ENCODE peak calls at places on chromosomes 3 and 15, in ten cellular contexts. P, J, T, B, L, R, U, D, O and H are unnamed samples. For H3K4me1, the result is how much of the 10 kb centered on the place peaks cover.

GRCh38 chr15:32877620-32878019 is 159.8 kb downstream of the GREM1 start:
- DNase-seq in T (no peak), D (no peak), O (no peak), R (no peak), P (no peak), B (peak), L (no peak), J (no peak), U (no peak), H (no peak)

GRCh38 chr15:100787567-100787941 is 92.1 kb upstream of the ALDH1A3 start:
- DNase-seq in J (no peak), D (no peak), O (no peak), L (no peak), P (no peak), T (no peak), U (no peak), R (peak), B (no peak), H (peak)

GRCh38 chr3:55491296-55491816 is 4.2 kb upstream of the WNT5A start:
- DNase-seq in D (no peak), J (peak), R (peak), L (no peak), U (peak), B (peak), T (no peak), P (no peak), O (no peak), H (no peak)

GRCh38 chr3:1693145-1693544 is 405.5 kb upstream of the CNTN4 start:
- DNase-seq in J (no peak), P (no peak), L (no peak), B (no peak), T (no peak), U (no peak), D (no peak), O (no peak), R (no peak), H (no peak)

GRCh38 chr15:76059320-76060097 is at the start of gene TMEM266:
- DNase-seq in L (no peak), D (peak), U (peak), O (no peak), R (peak), B (peak), P (peak), T (no peak), J (peak), H (peak)

GRCh38 chr3:79247367-79248103 is 520.3 kb downstream of the ROBO1 start:
- DNase-seq in O (peak), U (no peak), P (no peak), J (no peak), L (no peak), T (no peak), D (no peak), R (no peak), B (no peak), H (no peak)

GRCh38 chr3:137768361-137769320 is 4.5 kb downstream of the SOX14 start:
- DNase-seq in J (no peak), D (no peak), L (no peak), R (no peak), T (no peak), P (no peak), B (no peak), O (no peak), U (no peak), H (no peak)

GRCh38 chr3:24088782-24089181 is 143.7 kb downstream of the NR1D2 start:
- DNase-seq in T (no peak), R (no peak), L (no peak), J (no peak), P (peak), B (no peak), O (no peak), D (no peak), U (no peak), H (no peak)

GRCh38 chr3:129161860-129162271 is 1.0 kb upstream of the ISY1 start:
- DNase-seq in R (no peak), B (no peak), U (no peak), J (no peak), L (no peak), O (no peak), T (no peak), D (no peak), P (no peak), H (peak)

DNA sequence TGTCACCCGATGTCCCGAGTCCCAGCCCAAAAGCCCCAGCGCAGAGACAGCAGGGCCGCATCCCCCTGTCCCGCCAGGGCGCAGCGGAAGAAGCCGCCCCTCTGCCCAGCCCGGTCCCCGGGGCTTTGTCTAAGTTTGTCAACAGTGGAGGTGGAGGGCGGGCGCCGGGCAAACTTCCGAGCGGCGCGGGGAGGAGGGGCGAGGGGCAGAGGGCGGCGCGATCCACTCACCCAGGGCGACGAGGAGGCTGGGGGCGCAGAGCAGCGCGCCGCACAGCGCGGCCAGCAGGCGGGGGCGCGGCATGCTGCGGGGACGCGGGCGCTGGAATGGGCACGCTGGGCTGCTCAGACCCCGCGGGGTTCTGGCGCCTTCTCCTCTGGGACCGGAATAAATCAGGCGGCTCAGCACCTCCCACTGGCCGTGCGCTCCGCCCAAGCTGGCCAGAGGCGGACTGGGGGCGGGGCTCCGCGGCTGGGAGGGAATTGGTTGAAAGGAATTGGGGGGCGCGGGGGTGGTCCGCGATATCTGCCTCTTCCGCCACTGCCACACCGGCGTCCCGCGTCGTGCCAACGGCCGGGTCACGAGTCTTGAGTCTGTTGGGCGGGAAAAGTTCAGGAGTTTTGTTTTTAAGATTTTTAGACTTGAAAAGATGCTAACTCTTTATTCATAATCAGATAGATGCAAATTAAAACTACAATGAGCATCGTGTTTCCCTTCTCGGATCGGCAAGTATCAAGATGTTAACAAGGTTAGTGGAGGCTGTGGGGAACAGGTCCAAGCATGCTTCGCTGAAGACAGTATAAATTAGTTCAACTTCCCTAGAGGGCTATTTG is at the start of gene MFGE8:
- DNase-seq in P (peak), D (peak), B (peak), T (peak), J (peak), L (no peak), R (peak), O (peak), U (peak), H (peak)
- TF ChIP-seq CTCF in P (no peak), D (no peak), B (peak), T (no peak), J (no peak), L (no peak), R (no peak), O (no peak), U (no peak), H (no peak)

DNA sequence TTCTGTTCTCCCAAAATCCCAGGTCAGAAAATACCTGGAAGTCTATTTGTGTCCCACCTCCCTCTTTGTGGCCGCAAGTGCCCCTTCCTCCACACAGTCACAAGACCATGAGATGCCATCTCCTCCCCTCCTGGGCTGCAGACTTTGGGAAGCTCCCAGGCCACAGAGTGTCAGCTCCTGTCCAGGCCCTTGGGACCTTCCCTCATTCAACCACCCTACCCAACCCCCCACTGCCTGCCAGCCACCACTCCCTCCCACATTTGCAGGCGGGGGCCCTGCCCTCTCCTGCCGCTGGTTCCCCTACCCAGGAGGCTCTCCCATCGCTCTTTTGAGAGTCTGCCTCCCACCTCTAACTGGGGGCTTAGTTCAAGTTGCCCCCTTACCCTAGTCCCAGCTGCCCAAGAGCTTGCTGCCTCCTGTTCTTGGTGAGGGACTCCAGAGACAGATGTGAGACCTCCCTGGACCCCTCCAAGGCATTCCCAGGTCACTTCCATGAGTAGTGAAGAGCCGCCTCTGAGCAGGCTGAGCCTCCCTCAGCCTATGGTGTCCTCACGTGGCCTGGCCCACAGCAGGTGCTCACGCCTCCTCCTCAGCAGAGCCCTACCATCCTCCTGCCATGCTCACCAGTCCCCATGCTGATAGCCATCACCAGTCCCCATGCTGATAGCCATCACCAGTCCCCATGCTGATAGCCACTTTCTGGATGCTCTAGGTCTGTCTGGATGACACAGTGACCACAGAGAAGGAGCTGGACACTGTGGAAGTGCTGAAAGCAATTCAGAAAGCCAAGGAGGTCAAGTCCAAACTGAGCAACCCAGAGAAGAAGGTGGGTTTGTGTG is 15.9 kb upstream of the STAB1 start:
- DNase-seq in T (no peak), O (no peak), L (no peak), B (no peak), R (no peak), U (no peak), P (no peak), J (no peak), D (no peak), H (peak)
- TF ChIP-seq POLR2A in T (no peak), O (no peak), L (no peak), B (no peak), R (no peak), U (no peak), P (no peak), J (no peak), D (no peak), H (no peak)

GRCh38 chr3:50268703-50269451 is at the start of gene SEMA3B:
- DNase-seq in B (no peak), T (no peak), U (peak), P (peak), D (peak), R (peak), J (peak), O (peak), L (no peak), H (no peak)
- H3K4me1 ChIP-seq in B (under half), T (half or more), U (under half), P (half or more), D (half or more), R (half or more), J (half or more), O (half or more), L (under half), H (under half)

DNA sequence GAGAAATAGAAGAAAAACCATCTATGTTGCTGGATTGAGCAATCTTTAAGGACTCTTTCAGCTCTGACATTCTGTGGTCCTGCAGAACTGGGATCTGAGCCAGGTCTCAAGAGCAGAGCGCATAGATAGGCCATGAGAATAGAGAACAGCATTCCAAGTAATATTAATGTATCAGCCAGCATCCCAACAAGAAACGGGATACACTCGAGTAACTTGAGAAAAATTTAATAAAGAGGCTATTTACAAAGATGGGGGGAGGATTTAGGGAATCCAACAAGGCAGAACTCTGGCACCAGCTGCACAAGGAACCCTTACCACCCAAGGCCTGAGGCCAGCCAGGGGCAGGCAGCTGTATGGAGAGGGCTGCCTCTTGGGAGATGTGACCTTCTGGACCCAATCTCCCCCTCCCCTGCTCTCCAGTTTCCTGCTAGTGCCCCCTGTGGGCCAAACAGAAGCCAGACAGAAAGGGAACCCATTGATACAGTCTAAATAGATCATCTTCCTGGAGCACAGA is 8.2 kb downstream of the TMOD2 start:
- DNase-seq in U (peak), P (no peak), T (no peak), R (peak), J (peak), B (no peak), O (peak), D (peak), L (no peak), H (no peak)
- TF ChIP-seq CTCF in U (no peak), P (no peak), T (no peak), R (no peak), J (no peak), B (peak), O (no peak), D (no peak), L (no peak), H (peak)

DNA sequence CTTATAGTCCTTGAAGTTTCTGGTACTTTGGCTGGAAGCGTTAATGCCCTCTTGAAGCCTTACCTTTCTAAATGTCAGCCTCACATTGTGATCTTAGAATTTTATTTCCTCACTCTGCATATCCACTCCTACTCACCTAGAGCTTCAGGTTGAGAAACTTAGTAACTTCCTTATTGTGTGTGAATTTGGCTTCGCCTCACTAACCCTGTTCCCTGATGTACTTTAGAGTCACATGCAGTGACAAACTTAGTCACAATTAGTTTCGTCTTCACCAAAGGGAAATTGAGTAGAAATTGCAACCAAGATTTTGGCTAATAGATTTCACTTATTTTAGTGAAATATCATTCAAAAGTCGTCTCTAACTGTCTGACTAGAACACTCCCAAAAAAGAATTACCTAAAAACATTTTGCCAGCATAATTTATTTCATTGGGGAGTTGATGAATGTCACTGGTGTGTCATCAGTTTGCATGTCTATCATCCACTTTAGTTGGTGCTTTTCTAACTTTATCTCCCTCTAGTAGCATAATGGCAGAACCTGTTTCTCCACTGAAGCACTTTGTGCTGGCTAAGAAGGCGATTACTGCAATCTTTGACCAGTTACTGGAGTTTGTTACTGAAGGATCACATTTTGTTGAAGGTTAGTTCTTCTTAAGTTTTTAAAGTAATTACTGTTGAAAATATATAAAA is 960 bp downstream of the MFN1 start:
- DNase-seq in T (no peak), U (no peak), L (no peak), P (no peak), J (no peak), B (peak), D (no peak), R (no peak), O (no peak), H (no peak)
- TF ChIP-seq POLR2A in T (no peak), U (no peak), L (no peak), P (no peak), J (no peak), B (no peak), D (no peak), R (no peak), O (no peak), H (no peak)

DNA sequence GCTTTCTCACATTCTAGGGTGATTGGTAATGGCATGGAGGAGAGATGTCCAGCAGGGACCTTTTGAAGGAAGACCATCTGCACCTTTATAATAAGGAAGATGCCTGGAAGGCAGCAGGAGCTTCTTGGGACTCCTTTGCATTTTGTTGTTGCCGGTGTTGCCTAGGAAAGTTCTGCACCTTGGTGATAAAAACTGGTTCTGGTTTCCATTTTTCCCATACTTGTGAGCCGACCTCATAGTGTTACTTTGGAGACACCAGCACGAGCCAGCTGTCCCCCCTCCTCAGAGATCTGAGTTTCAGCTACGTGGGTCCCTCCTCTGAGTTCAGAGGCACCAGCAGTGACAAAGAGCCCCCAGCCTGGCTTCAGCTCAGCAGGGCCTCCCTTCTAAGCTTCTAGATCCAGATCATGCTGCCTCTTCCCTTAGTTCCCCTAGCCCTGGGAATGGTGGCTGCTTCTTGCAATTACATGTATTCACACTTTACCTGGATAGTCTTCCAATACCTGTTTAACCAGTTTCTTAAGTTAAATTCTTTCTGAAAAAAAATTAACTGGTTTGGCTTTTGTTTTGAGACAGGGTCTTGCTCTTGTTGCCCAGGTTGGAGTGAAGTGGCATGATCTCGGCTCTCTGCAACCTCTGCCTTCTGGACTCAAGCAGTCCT is 18.0 kb upstream of the FSTL1 start:
- DNase-seq in P (no peak), T (no peak), D (no peak), L (no peak), J (no peak), O (no peak), B (no peak), R (no peak), U (no peak), H (no peak)
- H3K4me1 ChIP-seq in P (under half), T (under half), D (under half), L (under half), J (under half), O (under half), B (under half), R (under half), U (under half), H (under half)

DNA sequence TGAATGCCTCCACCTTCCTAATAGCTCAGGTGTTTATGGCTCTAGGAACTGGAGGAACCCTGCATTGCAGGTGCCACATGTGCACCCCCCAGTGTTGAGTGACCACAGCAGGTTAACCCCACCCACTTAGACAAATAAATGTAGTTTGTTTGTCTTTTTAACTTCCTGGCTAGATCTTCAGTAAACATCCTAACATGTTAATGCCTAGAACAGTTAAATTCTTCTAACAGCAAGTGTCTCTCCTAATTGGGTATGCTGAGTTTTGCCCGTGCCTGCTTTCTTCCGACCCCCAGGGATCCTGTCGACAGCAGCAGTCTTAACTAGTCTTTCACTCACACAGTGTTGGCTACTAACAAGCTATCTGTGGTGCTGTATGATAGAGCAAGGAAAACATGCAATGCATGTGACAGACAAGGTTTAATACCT is 35.5 kb downstream of the SRP14 start:
- DNase-seq in U (no peak), T (no peak), O (no peak), P (no peak), J (no peak), B (no peak), L (no peak), D (no peak), R (no peak), H (no peak)
- TF ChIP-seq CTCF in U (no peak), T (no peak), O (no peak), P (no peak), J (no peak), B (no peak), L (no peak), D (no peak), R (no peak), H (no peak)

GRCh38 chr3:11846281-11847034 is at the start of gene TAMM41:
- DNase-seq in B (peak), U (peak), P (peak), O (peak), L (peak), R (peak), D (peak), T (peak), J (peak), H (peak)
- TF ChIP-seq POLR2A in B (peak), U (peak), P (peak), O (peak), L (peak), R (peak), D (peak), T (no peak), J (peak), H (peak)

DNA sequence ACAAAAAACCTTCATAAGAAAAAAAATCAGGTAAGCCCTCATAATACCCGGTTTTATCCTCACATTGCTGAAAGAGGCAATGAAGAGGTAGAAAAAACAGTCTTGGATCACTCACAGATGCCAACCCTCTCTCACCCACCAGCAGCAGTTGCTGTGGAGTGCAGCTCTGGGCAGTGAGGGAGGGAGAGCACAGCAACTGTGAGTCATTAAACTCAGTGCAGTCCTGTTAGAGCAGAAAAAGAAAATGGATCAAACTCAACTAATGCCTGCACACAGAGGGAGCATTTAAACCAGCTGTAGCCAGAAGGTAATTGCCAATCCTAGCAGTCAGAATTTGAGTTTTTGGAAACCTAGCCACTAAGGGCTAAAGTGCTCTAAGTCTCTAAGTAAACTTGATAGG is 1050.6 kb upstream of the ALCAM start:
- DNase-seq in R (no peak), O (no peak), P (no peak), U (no peak), D (no peak), L (no peak), T (no peak), B (no peak), J (no peak), H (no peak)
- H3K4me1 ChIP-seq in R (under half), O (under half), P (under half), U (under half), D (under half), L (under half), T (under half), B (under half), J (under half), H (under half)

GRCh38 chr3:13495921-13496723 is 16.0 kb downstream of the HDAC11 start:
- DNase-seq in U (peak), O (peak), T (peak), D (peak), R (peak), B (peak), P (peak), L (peak), J (peak), H (peak)
- TF ChIP-seq CTCF in U (peak), O (peak), T (peak), D (peak), R (peak), B (peak), P (peak), L (peak), J (peak), H (peak)